ENCODE peak calls at places on chromosomes 3 and 15, in five cellular contexts. G is adrenal gland, E is body of pancreas, B is astrocyte of the spinal cord, O is right atrium auricular region. I is an unnamed sample.

GRCh38 chr15:91291673-91292072 is 191.6 kb downstream of the SV2B start:
- DNase-seq in G (no peak), E (no peak), B (no peak), O (no peak), I (no peak)

GRCh38 chr15:36917411-36918267 is 182.7 kb downstream of the MEIS2 start:
- DNase-seq in G (no peak), E (no peak), B (no peak), O (no peak), I (no peak)

GRCh38 chr15:62390793-62391543 is 225.9 kb upstream of the C2CD4B start:
- DNase-seq in G (peak; percentile 43), E (peak; percentile 36), B (peak; percentile 67), O (peak; percentile 60), I (peak; percentile 61)

GRCh38 chr3:8490079-8490552 is 11.5 kb upstream of the LMCD1 start:
- DNase-seq in G (no peak), E (no peak), B (peak; percentile 85), O (no peak), I (no peak)

GRCh38 chr3:151003024-151003771 is 30.7 kb upstream of the CLRN1 start:
- DNase-seq in G (peak; percentile 27), E (no peak), B (peak; percentile 27), O (no peak), I (peak; percentile 11)

GRCh38 chr3:185207931-185208746 is 45.7 kb downstream of the EHHADH start:
- DNase-seq in G (no peak), E (no peak), B (peak; percentile 18), O (no peak), I (no peak)

GRCh38 chr3:183551930-183552329 is 3.6 kb downstream of the KLHL6 start:
- DNase-seq in G (no peak), E (no peak), B (no peak), O (no peak), I (no peak)

GRCh38 chr15:74499366-74499765 is 38.4 kb upstream of the UBL7 start:
- DNase-seq in G (no peak), E (no peak), B (no peak), O (no peak), I (no peak)

GRCh38 chr3:171284308-171285075 is 175.7 kb downstream of the TNIK start:
- DNase-seq in G (peak; percentile 37), E (no peak), B (peak; percentile 96), O (peak; percentile 66), I (peak; percentile 37)

GRCh38 chr3:53083949-53084309 is 38.1 kb upstream of the SFMBT1 start:
- DNase-seq in G (no peak), E (no peak), B (no peak), O (no peak), I (no peak)

GRCh38 chr15:72117448-72117697 is 577 bp downstream of the MYO9A start:
- DNase-seq in G (peak; percentile 82), E (peak; percentile 68), B (peak; percentile 83), O (peak; percentile 83), I (peak; percentile 85)

GRCh38 chr3:160885791-160886286 is 129.8 kb downstream of the PPM1L start:
- DNase-seq in G (peak; percentile 55), E (peak; percentile 19), B (peak; percentile 53), O (no peak), I (no peak)

GRCh38 chr15:37057831-37058230 is 42.5 kb downstream of the MEIS2 start:
- DNase-seq in G (no peak), E (no peak), B (no peak), O (no peak), I (no peak)

GRCh38 chr15:81337241-81337640 is 13.3 kb upstream of the STARD5 start:
- DNase-seq in G (no peak), E (no peak), B (no peak), O (no peak), I (no peak)

GRCh38 chr15:65870889-65871533 is 1.7 kb downstream of the RAB11A start:
- DNase-seq in G (no peak), E (no peak), B (peak; percentile 54), O (no peak), I (peak; percentile 42)

GRCh38 chr3:108835101-108835500 is 12.5 kb downstream of the TRAT1 start:
- DNase-seq in G (no peak), E (no peak), B (no peak), O (no peak), I (no peak)

GRCh38 chr3:177196473-177197040 is 725 bp downstream of the TBL1XR1 start:
- DNase-seq in G (peak; percentile 54), E (no peak), B (peak; percentile 58), O (peak; percentile 58), I (peak; percentile 32)

GRCh38 chr3:64267774-64268604 is 42.7 kb upstream of the PRICKLE2 start:
- DNase-seq in G (peak; percentile 58), E (peak; percentile 26), B (peak; percentile 73), O (peak; percentile 83), I (peak; percentile 6)

GRCh38 chr3:16849795-16850194 is 35.0 kb upstream of the PLCL2 start:
- DNase-seq in G (no peak), E (no peak), B (peak; percentile 54), O (no peak), I (no peak)

GRCh38 chr15:27250223-27250622 is 279.2 kb downstream of the GABRG3 start:
- DNase-seq in G (no peak), E (no peak), B (no peak), O (no peak), I (no peak)
- TF ChIP-seq CTCF in G (no peak), E (no peak), B (no peak), O (no peak), I (no peak)

GRCh38 chr3:36790765-36791164 is 26.4 kb upstream of the DCLK3 start:
- DNase-seq in G (no peak), E (no peak), B (no peak), O (no peak), I (no peak)

GRCh38 chr3:36795622-36796021 is 31.3 kb upstream of the DCLK3 start:
- DNase-seq in G (no peak), E (no peak), B (no peak), O (no peak), I (no peak)

GRCh38 chr3:36796896-36797295 is 32.5 kb upstream of the DCLK3 start:
- DNase-seq in G (no peak), E (no peak), B (peak; percentile 29), O (no peak), I (no peak)

GRCh38 chr3:36786921-36787890 is 22.9 kb upstream of the DCLK3 start:
- DNase-seq in G (no peak), E (no peak), B (no peak), O (no peak), I (no peak)

GRCh38 chr3:36792342-36792741 is 28.0 kb upstream of the DCLK3 start:
- DNase-seq in G (no peak), E (no peak), B (peak; percentile 22), O (no peak), I (peak; percentile 48)
- TF ChIP-seq CTCF in G (no peak), E (no peak), B (peak; percentile 54), O (no peak), I (no peak)

DNA sequence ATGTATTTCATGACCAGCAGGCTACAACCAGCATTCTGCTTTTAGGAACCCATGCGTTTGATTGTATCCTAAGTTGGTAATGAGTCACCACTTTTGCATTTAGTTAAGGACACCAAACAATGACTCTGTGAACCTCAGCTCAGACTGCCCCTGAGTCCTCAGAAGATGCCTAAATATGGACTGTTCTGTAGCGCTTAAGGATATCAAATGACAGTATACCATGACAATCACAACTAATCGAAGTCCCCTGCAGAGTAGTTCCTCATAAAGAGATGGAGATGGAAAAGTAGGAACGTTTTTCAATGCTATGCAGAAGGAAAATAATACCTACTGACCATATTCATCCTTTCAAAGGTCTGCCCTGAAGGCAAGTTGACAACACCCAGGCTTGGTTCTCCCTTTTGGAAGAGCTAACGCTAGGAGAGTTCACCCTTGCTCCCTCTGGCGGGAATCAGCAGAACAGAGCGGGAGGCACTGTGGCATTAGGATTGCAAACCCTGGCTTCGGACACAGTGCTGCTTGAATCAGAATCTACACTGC is 508.6 kb downstream of the FHIT start:
- DNase-seq in G (no peak), E (no peak), B (peak; percentile 78), O (peak; percentile 63), I (no peak)
- TF ChIP-seq CTCF in G (no peak), E (no peak), B (peak; percentile 54), O (peak; percentile 22), I (no peak)

DNA sequence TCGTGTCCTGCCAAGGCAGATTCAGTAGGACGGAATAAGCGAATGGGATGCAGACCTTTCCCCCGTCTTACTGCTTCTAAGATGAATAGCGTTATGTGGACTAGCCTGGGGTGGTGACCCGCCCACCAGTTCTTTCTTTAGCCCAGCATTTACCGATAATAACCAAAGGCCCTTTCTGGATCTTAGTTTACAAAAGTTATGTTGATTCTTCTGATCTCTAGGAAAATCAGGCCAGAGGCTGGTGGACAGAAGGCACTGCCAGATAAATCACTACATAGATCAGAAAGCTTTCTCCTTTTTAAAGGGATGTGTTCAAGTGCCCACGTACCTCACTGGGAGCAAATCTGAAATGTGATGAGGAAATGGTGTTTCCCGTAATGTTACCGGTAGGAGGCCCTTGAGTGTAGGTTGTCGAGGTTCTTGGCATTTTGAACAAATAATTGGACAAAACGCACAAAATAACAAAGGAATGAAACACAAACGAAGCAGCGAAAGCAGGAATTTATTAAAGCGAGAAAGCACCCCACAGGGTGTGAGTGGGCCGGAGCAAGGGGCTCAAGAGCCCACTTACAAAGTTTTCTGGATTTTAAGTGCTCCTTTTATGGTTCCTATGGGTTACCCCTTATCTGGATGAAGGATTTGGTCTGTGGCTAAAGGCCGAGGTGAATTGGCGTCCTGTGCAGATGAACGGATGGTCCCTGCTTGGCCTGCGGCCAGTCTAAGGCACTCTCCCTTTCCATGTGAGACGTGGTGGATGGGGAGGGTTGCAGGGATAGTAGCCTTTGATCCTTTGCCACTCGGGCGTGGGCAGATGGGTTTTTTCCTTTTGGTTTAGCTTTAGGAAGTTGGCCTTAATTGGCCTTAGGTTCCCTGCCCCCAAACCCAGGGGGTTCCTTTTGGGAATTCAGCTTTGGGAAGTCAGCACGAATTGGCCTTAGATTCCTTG is 977 bp downstream of the SNX1 start:
- DNase-seq in G (peak; percentile 45), E (no peak), B (peak; percentile 32), O (no peak), I (peak; percentile 15)
- TF ChIP-seq CTCF in G (peak; percentile 36), E (no peak), B (no peak), O (no peak), I (no peak)

DNA sequence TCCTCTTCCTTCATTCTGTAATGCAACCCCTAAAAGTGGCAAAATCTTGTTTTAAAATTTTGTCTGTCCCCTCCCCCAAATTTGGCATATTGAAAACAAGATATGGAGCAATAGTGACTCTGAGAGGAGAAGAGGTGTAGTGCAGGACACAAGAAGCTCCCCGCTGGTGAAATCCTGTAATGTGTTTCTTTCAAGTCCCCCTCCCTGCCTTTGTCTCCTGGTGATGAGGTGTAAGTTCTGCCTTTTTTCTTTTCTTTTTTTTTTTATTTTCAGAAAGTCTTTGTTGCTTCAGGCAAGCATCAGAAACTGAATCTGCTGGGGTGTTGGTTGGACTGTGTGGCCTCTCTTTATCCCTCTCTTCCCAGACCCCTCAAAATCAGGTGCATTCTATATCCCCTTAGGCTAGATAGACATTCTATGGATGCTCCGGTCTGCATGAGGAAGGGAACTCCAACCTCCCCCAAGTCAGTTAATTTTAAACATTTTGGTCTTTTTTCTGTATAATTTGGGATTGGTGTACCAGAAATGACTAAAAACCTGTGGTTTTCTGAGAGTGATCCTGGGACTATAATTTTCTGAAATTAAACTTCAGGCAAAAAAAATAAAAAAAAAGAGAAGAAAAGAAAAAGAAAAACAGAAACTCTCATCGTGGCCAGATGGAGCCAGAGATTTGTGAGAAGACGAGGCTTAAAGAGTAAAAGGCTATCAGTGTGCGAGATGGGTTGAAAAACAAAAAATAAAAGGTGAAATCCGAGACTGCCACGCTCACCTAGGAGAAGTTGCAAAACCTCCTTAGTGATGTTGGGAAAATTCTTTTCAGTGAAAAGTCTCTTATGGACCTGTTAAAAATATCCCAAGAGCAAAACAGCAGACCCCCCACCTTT is 21.4 kb downstream of the ACKR2 start:
- DNase-seq in G (no peak), E (no peak), B (no peak), O (no peak), I (peak; percentile 27)
- TF ChIP-seq CTCF in G (peak; percentile 69), E (peak; percentile 51), B (peak; percentile 32), O (no peak), I (peak; percentile 50)